ENCODE peak calls at places on chromosomes 11 and 22, in eight cellular contexts. K, H, N, P, F, Z, T and C are unnamed samples.
A peak's percentile ranks its signal among the peaks of the same experiment; 100 is the strongest.

GRCh38 chr22:46534177-46534776 is 3.1 kb downstream of the CELSR1 start:
- DNase-seq in K (no peak), H (no peak), N (no peak), P (no peak), F (no peak), Z (no peak), T (no peak), C (no peak)

GRCh38 chr11:114197799-114198500 is 98.2 kb upstream of the NNMT start:
- DNase-seq in K (peak; percentile 90), H (no peak), N (peak; percentile 56), P (no peak), F (no peak), Z (no peak), T (no peak), C (no peak)

GRCh38 chr11:96187779-96188624 is 155.0 kb downstream of the MAML2 start:
- DNase-seq in K (no peak), H (no peak), N (peak; percentile 25), P (no peak), F (no peak), Z (no peak), T (no peak), C (no peak)

GRCh38 chr11:36631704-36632287 is 33.8 kb upstream of the RAG2 start:
- DNase-seq in K (no peak), H (no peak), N (no peak), P (no peak), F (no peak), Z (no peak), T (no peak), C (no peak)

GRCh38 chr11:132114743-132115142 is 744.3 kb downstream of the NTM start:
- DNase-seq in K (no peak), H (no peak), N (no peak), P (no peak), F (no peak), Z (no peak), T (no peak), C (no peak)

GRCh38 chr11:68792400-68792955 is 41.2 kb upstream of the TESMIN start:
- DNase-seq in K (no peak), H (no peak), N (no peak), P (no peak), F (no peak), Z (no peak), T (no peak), C (no peak)

GRCh38 chr22:42883121-42883520 is 26.0 kb upstream of the ARFGAP3 start:
- DNase-seq in K (no peak), H (no peak), N (no peak), P (no peak), F (no peak), Z (no peak), T (no peak), C (no peak)

GRCh38 chr11:134762248-134763029 is 350.4 kb upstream of the B3GAT1 start:
- DNase-seq in K (no peak), H (no peak), N (no peak), P (no peak), F (no peak), Z (no peak), T (no peak), C (no peak)

GRCh38 chr11:122995526-122995925 is 13.9 kb upstream of the BSX start:
- DNase-seq in K (no peak), H (no peak), N (no peak), P (no peak), F (no peak), Z (no peak), T (no peak), C (no peak)

GRCh38 chr22:35462558-35463230 is 62.8 kb downstream of the MCM5 start:
- DNase-seq in K (no peak), H (no peak), N (no peak), P (no peak), F (no peak), Z (no peak), T (no peak), C (no peak)

GRCh38 chr11:35632301-35632700 is 14.0 kb downstream of the FJX1 start:
- DNase-seq in K (no peak), H (no peak), N (no peak), P (no peak), F (no peak), Z (no peak), T (no peak), C (no peak)

GRCh38 chr11:18594999-18595749 is 4.4 kb upstream of the MISFA start:
- DNase-seq in K (no peak), H (no peak), N (no peak), P (no peak), F (no peak), Z (no peak), T (no peak), C (no peak)

GRCh38 chr22:43126506-43127165 is 16.1 kb downstream of the BIK start:
- DNase-seq in K (no peak), H (no peak), N (no peak), P (no peak), F (no peak), Z (no peak), T (no peak), C (no peak)

GRCh38 chr22:29801153-29801552 is 34.0 kb downstream of the UQCR10 start:
- DNase-seq in K (no peak), H (no peak), N (no peak), P (no peak), F (no peak), Z (no peak), T (no peak), C (no peak)

GRCh38 chr11:94557992-94558391 is 9.2 kb upstream of the PIWIL4 start:
- DNase-seq in K (no peak), H (no peak), N (no peak), P (no peak), F (no peak), Z (no peak), T (no peak), C (no peak)

GRCh38 chr22:24191381-24191841 is 10.1 kb downstream of the SUSD2 start:
- DNase-seq in K (no peak), H (no peak), N (no peak), P (no peak), F (no peak), Z (no peak), T (no peak), C (no peak)

GRCh38 chr22:20459152-20459542 is 21.5 kb upstream of the SCARF2 start:
- DNase-seq in K (no peak), H (no peak), N (no peak), P (no peak), F (no peak), Z (no peak), T (no peak), C (no peak)

GRCh38 chr11:3226846-3227567 is 5.2 kb downstream of the MRGPRE start:
- DNase-seq in K (no peak), H (no peak), N (no peak), P (no peak), F (no peak), Z (no peak), T (no peak), C (no peak)

GRCh38 chr11:22668005-22668796 is 1.8 kb downstream of the GAS2 start:
- DNase-seq in K (no peak), H (no peak), N (no peak), P (no peak), F (no peak), Z (no peak), T (no peak), C (no peak)

GRCh38 chr11:123601136-123601535 is 53.3 kb downstream of the SCN3B start:
- DNase-seq in K (no peak), H (no peak), N (no peak), P (no peak), F (no peak), Z (no peak), T (no peak), C (no peak)

GRCh38 chr11:8168485-8169257 is at the start of gene RIC3:
- DNase-seq in K (no peak), H (no peak), N (peak; percentile 73), P (peak; percentile 49), F (peak; percentile 33), Z (no peak), T (peak; percentile 59), C (peak; percentile 74)

GRCh38 chr11:1224491-1225385 is 1.9 kb downstream of the MUC5B start:
- DNase-seq in K (peak; percentile 52), H (no peak), N (no peak), P (no peak), F (no peak), Z (no peak), T (no peak), C (no peak)

GRCh38 chr11:35794850-35795249 is 132.3 kb downstream of the TRIM44 start:
- DNase-seq in K (no peak), H (no peak), N (no peak), P (no peak), F (no peak), Z (no peak), T (no peak), C (no peak)

GRCh38 chr11:78318733-78319132 is 98.9 kb downstream of the GAB2 start:
- DNase-seq in K (no peak), H (no peak), N (peak; percentile 95), P (no peak), F (no peak), Z (no peak), T (no peak), C (no peak)

GRCh38 chr11:1125803-1126202 is 31.9 kb upstream of the MUC5AC start:
- DNase-seq in K (peak; percentile 39), H (no peak), N (no peak), P (no peak), F (no peak), Z (no peak), T (no peak), C (no peak)

GRCh38 chr11:9158898-9159391 is 67.5 kb upstream of the SCUBE2 start:
- DNase-seq in K (no peak), H (no peak), N (no peak), P (no peak), F (no peak), Z (no peak), T (no peak), C (no peak)

GRCh38 chr22:49915610-49916009 is 2.6 kb downstream of the ALG12 start:
- DNase-seq in K (no peak), H (no peak), N (no peak), P (no peak), F (no peak), Z (no peak), T (no peak), C (peak; percentile 17)

GRCh38 chr22:37309221-37310074 is 27.1 kb downstream of the CYTH4 start:
- DNase-seq in K (no peak), H (no peak), N (peak; percentile 21), P (peak; percentile 65), F (peak; percentile 27), Z (no peak), T (no peak), C (no peak)

GRCh38 chr22:44330188-44330726 is 17.5 kb upstream of the SHISAL1 start:
- DNase-seq in K (no peak), H (no peak), N (no peak), P (no peak), F (no peak), Z (no peak), T (no peak), C (no peak)

GRCh38 chr11:2772544-2773031 is 72.8 kb upstream of the KCNQ1OT1 start:
- DNase-seq in K (peak; percentile 47), H (no peak), N (no peak), P (no peak), F (peak; percentile 2), Z (no peak), T (peak; percentile 17), C (no peak)

GRCh38 chr11:79285756-79286155 is 155.1 kb downstream of the TENM4 start:
- DNase-seq in K (no peak), H (no peak), N (no peak), P (no peak), F (no peak), Z (no peak), T (no peak), C (no peak)

GRCh38 chr11:79312591-79313267 is 128.1 kb downstream of the TENM4 start:
- DNase-seq in K (no peak), H (no peak), N (peak; percentile 62), P (no peak), F (no peak), Z (no peak), T (no peak), C (no peak)

GRCh38 chr11:121696177-121696863 is 243.6 kb upstream of the SORL1-AS1 start:
- DNase-seq in K (peak; percentile 73), H (no peak), N (peak; percentile 84), P (no peak), F (no peak), Z (no peak), T (no peak), C (no peak)

GRCh38 chr11:66360406-66361073 is 11.0 kb downstream of the SLC29A2 start:
- DNase-seq in K (no peak), H (peak; percentile 7), N (no peak), P (no peak), F (no peak), Z (no peak), T (no peak), C (no peak)